ENCODE peak calls at places on chromosome 1, in nine cellular contexts. H is hypothalamus; A is activated naive CD4-positive, alpha-beta T cell treated with anti-CD3 and anti-CD28 coated beads for 36 hours; X is Caki2; D is GM03348; B is AG09319; Q is activated T-helper 1 cell treated with Interleukin-2 at 50 U/mL for 16 hours; E is fibroblast of lung; K is stromal cell of bone marrow. L is an unnamed sample.

GRCh38 chr1:111399792-111400610 is 27.5 kb downstream of the OVGP1 start:
- DNase-seq in H (no peak), A (peak), X (peak), D (peak), B (peak), Q (no peak), E (peak), K (peak), L (peak)

GRCh38 chr1:66323958-66324357 is 210.0 kb upstream of the SGIP1 start:
- DNase-seq in H (no peak), A (no peak), X (no peak), D (no peak), B (no peak), Q (no peak), E (peak), K (no peak), L (no peak)

GRCh38 chr1:7408771-7409150 is 362.3 kb upstream of the VAMP3 start:
- DNase-seq in H (no peak), A (no peak), X (no peak), D (no peak), B (no peak), Q (no peak), E (no peak), K (no peak), L (no peak)

GRCh38 chr1:22808846-22809501 is 98.3 kb downstream of the EPHB2 start:
- DNase-seq in H (no peak), A (no peak), X (no peak), D (peak), B (peak), Q (no peak), E (peak), K (peak), L (no peak)

GRCh38 chr1:208243522-208243850 is 698 bp downstream of the PLXNA2 start:
- DNase-seq in H (no peak), A (no peak), X (peak), D (peak), B (no peak), Q (no peak), E (peak), K (no peak), L (peak)

GRCh38 chr1:245306628-245307410 is 152.0 kb downstream of the KIF26B start:
- DNase-seq in H (no peak), A (no peak), X (no peak), D (no peak), B (no peak), Q (no peak), E (peak), K (no peak), L (no peak)

GRCh38 chr1:217096200-217096599 is 373.0 kb upstream of the ESRRG start:
- DNase-seq in H (no peak), A (no peak), X (no peak), D (no peak), B (no peak), Q (no peak), E (no peak), K (no peak), L (no peak)

GRCh38 chr1:44786138-44786840 is 1.7 kb downstream of the BEST4 start:
- DNase-seq in H (peak), A (peak), X (no peak), D (peak), B (no peak), Q (peak), E (peak), K (no peak), L (peak)

GRCh38 chr1:183567584-183567983 is 22.7 kb downstream of the NCF2 start:
- DNase-seq in H (no peak), A (peak), X (peak), D (peak), B (no peak), Q (no peak), E (peak), K (no peak), L (no peak)

GRCh38 chr1:10122926-10123325 is 87.4 kb upstream of the KIF1B start:
- DNase-seq in H (no peak), A (no peak), X (peak), D (peak), B (no peak), Q (no peak), E (peak), K (no peak), L (no peak)

GRCh38 chr1:156652131-156652991 is 10.4 kb downstream of the BCAN start:
- DNase-seq in H (no peak), A (peak), X (no peak), D (peak), B (no peak), Q (no peak), E (peak), K (no peak), L (no peak)

GRCh38 chr1:156959414-156959813 is 39.0 kb downstream of the LRRC71 start:
- DNase-seq in H (no peak), A (no peak), X (no peak), D (peak), B (no peak), Q (no peak), E (no peak), K (peak), L (no peak)

GRCh38 chr1:172339840-172340239 is 80.6 kb upstream of the C1orf105 start:
- DNase-seq in H (no peak), A (no peak), X (no peak), D (no peak), B (no peak), Q (no peak), E (no peak), K (no peak), L (no peak)

GRCh38 chr1:26409191-26409751 is 1.3 kb upstream of the LIN28A start:
- DNase-seq in H (no peak), A (no peak), X (no peak), D (no peak), B (no peak), Q (no peak), E (no peak), K (no peak), L (no peak)

L was measured in stimulated activated effector memory CD8-positive, alpha-beta T cell treated with anti-CD3 and anti-CD28 coated beads, Interleukin-12 subunit alpha, Interleukin-12 subunit beta, amount 100 ng/mL, for 72 hours.